ENCODE peak calls at places on chromosomes 4 and X, in six cellular contexts. K is HepG2, Z is H1, Y is GM12878, M is K562, A is GM12891. D is an unnamed sample.

GRCh38 chrX:18893536-18893935 is 90.4 kb downstream of the PHKA2 start:
- DNase-seq in A (no peak), Y (no peak), K (no peak), Z (no peak), M (no peak), D (no peak)

GRCh38 chr4:168683595-168683994 is 186.7 kb downstream of the PALLD start:
- DNase-seq in Y (no peak), Z (no peak), A (no peak), M (no peak), K (no peak), D (no peak)

GRCh38 chr4:53235547-53235946 is 130.3 kb downstream of the SCFD2 start:
- DNase-seq in K (no peak), A (no peak), Z (no peak), M (no peak), Y (peak), D (no peak)

GRCh38 chr4:121484633-121485032 is 103.8 kb upstream of the QRFPR start:
- DNase-seq in Y (no peak), K (peak), M (peak), Z (no peak), A (peak), D (no peak)

GRCh38 chr4:164621886-164622521 is 131.9 kb upstream of the SMIM31 start:
- DNase-seq in K (no peak), Y (no peak), M (no peak), A (no peak), Z (no peak), D (no peak)

GRCh38 chr4:7763788-7764187 is 175.9 kb downstream of the AFAP1 start:
- DNase-seq in Y (no peak), A (no peak), Z (no peak), K (no peak), M (no peak), D (no peak)

GRCh38 chr4:139559095-139559490 is 3.1 kb upstream of the SETD7 start:
- DNase-seq in A (no peak), M (no peak), Z (no peak), Y (no peak), K (no peak), D (no peak)

GRCh38 chrX:139831689-139832456 is 101.0 kb downstream of the ATP11C start:
- DNase-seq in Z (no peak), M (no peak), A (peak), Y (no peak), K (no peak), D (no peak)

GRCh38 chr4:13092702-13093101 is 391.4 kb downstream of the RAB28 start:
- DNase-seq in M (no peak), A (no peak), K (no peak), Y (no peak), Z (no peak), D (no peak)

GRCh38 chr4:1693131-1693896 is 9.2 kb upstream of the FAM53A start:
- DNase-seq in A (peak), Y (no peak), Z (no peak), M (peak), K (peak), D (peak)

GRCh38 chrX:129581904-129582303 is 41.8 kb downstream of the OCRL start:
- DNase-seq in M (no peak), Z (no peak), Y (no peak), A (no peak), K (no peak), D (no peak)

GRCh38 chr4:94892051-94892450 is 134.3 kb downstream of the BMPR1B start:
- DNase-seq in Y (no peak), M (no peak), Z (no peak), A (no peak), K (no peak), D (no peak)

GRCh38 chr4:89823416-89823815 is 13.5 kb downstream of the SNCA start:
- DNase-seq in K (no peak), M (no peak), A (no peak), Z (no peak), Y (no peak), D (no peak)

GRCh38 chrX:102672876-102673275 is 21.6 kb downstream of the GPRASP1 start:
- DNase-seq in A (no peak), Z (no peak), M (no peak), K (peak), Y (no peak), D (no peak)

GRCh38 chrX:140971385-140971784 is 31.0 kb upstream of the SPANXB1 start:
- DNase-seq in Y (no peak), M (no peak), K (no peak), Z (no peak), A (no peak), D (no peak)

GRCh38 chr4:86775061-86775460 is 74.1 kb downstream of the SLC10A6 start:
- DNase-seq in M (no peak), Z (no peak), K (no peak), Y (no peak), A (no peak), D (no peak)

DNA sequence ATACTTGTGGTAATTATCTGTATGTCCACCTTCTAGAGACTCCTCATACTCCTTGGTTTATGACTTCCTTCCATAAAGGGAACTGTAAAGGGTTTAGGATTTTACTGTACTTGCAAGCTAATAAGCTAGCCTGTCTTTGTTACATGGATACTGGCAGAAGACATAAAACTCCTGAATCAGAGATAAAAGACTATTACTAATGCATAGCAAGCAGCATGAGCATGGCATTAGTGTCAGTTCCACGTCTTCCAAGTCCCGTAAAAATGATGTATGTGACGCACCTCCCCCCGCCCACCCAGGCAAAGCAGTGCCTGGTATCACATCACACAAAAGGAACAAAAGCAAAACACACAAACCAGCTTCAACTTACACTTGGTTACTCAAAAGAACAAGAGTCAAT is 71.0 kb downstream of the SLC10A6 start:
- DNase-seq in K (no peak), Z (no peak), A (no peak), Y (no peak), M (no peak), D (no peak)
- TF ChIP-seq TAF1 in K (no peak), Z (no peak), A (no peak), Y (no peak), M (no peak), D (no peak)

GRCh38 chr4:153243464-153243863 is 39.2 kb downstream of the TRIM2 start:
- DNase-seq in Y (no peak), M (no peak), K (no peak), A (no peak), Z (no peak), D (no peak)

GRCh38 chr4:153245775-153246174 is 41.5 kb downstream of the TRIM2 start:
- DNase-seq in A (no peak), Z (no peak), M (no peak), Y (no peak), K (no peak), D (no peak)

GRCh38 chr4:153246446-153247115 is 42.3 kb downstream of the TRIM2 start:
- DNase-seq in Y (no peak), Z (no peak), K (peak), M (no peak), A (no peak), D (no peak)

GRCh38 chr4:153242848-153243324 is 38.6 kb downstream of the TRIM2 start:
- DNase-seq in A (no peak), K (no peak), Y (no peak), M (no peak), Z (no peak), D (no peak)

GRCh38 chr4:153244969-153245368 is 40.7 kb downstream of the TRIM2 start:
- DNase-seq in A (no peak), Z (no peak), Y (no peak), K (no peak), M (no peak), D (no peak)
- TF ChIP-seq POLR2AphosphoS5 in A (no peak), Z (no peak), Y (no peak), K (no peak), M (no peak), D (no peak)

DNA sequence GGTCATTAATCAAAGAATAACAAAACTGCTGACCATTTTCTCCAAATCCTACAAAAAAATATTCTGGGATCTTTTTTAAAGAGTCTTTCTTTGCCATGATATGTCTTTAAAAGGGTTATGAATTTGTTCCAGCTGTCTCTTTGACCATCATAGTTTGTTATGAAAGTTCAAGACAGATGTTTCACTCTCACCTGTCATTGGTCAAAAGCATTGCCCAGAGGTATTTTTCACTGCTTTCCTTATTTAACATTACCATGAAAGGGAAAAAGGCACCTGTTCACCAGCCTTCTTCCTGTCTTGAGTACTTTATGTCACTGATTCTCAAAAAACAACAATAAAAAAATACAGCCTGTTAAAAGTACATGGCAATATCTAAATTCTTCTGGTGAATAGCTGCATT is 643.8 kb downstream of the FAT4 start:
- DNase-seq in K (no peak), Y (no peak), A (no peak), M (no peak), Z (no peak), D (no peak)
- TF ChIP-seq POLR2A in K (no peak), Y (no peak), A (no peak), M (no peak), Z (no peak), D (no peak)

GRCh38 chr4:185143596-185143969 is 517 bp downstream of the SLC25A4 start:
- DNase-seq in A (no peak), M (no peak), K (peak), Z (no peak), Y (no peak), D (no peak)

GRCh38 chr4:185142563-185142910 is 529 bp upstream of the SLC25A4 start:
- DNase-seq in Z (no peak), Y (no peak), K (peak), M (no peak), A (no peak), D (no peak)

GRCh38 chr4:185144601-185145240 is 1.7 kb downstream of the SLC25A4 start:
- DNase-seq in Y (no peak), Z (no peak), K (peak), M (no peak), A (no peak), D (no peak)

GRCh38 chr4:185142911-185143595 is at the start of gene SLC25A4:
- DNase-seq in K (peak), Z (no peak), Y (peak), M (peak), A (peak), D (peak)

DNA sequence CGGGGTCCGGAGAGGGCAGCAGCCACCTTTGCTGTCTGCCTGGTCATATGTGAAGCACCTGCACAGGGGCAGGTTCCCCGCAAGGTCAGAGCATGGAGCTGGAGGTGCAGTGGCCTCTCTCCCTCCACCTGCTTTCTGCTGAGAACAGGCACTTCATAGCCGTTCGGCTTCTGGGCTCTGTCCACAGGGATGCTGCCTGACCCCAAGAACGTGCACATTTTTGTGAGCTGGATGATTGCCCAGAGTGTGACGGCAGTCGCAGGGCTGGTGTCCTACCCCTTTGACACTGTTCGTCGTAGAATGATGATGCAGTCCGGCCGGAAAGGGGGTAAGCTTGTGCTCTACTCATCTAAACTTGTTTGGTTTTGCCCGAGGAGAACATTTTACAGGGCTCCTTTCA is 2.5 kb downstream of the SLC25A4 start:
- DNase-seq in K (no peak), Z (no peak), Y (no peak), A (no peak), M (no peak), D (no peak)
- TF ChIP-seq TAF1 in K (no peak), Z (no peak), Y (no peak), A (no peak), M (no peak), D (no peak)

GRCh38 chrX:13110427-13111324 is 66.3 kb upstream of the FAM9C start:
- DNase-seq in Y (no peak), Z (no peak), A (no peak), K (no peak), M (no peak), D (no peak)
- TF ChIP-seq POLR2AphosphoS5 in Y (no peak), Z (no peak), A (no peak), K (no peak), M (no peak), D (no peak)

GRCh38 chr4:186351672-186352194 is 85.7 kb downstream of the F11 start:
- DNase-seq in A (no peak), Y (no peak), K (no peak), Z (no peak), M (no peak), D (no peak)

GRCh38 chr4:186342582-186342981 is 76.6 kb downstream of the F11 start:
- DNase-seq in Z (no peak), K (no peak), M (no peak), A (no peak), Y (no peak), D (no peak)

GRCh38 chr4:186345184-186345583 is 79.2 kb downstream of the F11 start:
- DNase-seq in A (no peak), Y (no peak), M (no peak), K (no peak), Z (no peak), D (no peak)

GRCh38 chr4:186347743-186348142 is 81.8 kb downstream of the F11 start:
- DNase-seq in M (no peak), A (no peak), Z (no peak), Y (no peak), K (no peak), D (no peak)

DNA sequence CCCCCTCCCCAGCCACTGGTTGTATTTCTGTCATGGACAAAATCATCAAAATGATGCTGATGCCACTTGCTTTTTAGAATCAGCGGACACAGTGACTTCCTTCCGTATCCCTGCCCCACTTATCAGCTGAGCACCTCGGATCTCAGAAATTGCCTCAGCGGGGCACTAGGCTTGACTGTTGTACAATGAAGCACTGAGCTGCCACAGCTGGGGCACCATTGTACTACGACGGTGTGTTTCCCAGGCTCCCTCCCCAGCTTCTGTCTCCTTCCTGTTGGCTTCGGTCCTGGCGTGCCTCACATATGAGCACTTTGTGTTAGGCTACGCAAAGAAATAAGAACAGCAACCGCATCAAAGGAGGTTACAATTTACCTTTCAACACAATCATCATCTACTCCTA is 82.4 kb downstream of the F11 start:
- DNase-seq in K (no peak), Z (no peak), Y (no peak), A (no peak), M (no peak), D (no peak)
- TF ChIP-seq POLR2A in K (no peak), Z (no peak), Y (no peak), A (no peak), M (no peak), D (no peak)